ENCODE peak calls at places on chromosomes 12 and 14, in six cellular contexts. One of them, this sample, is unnamed.

GRCh38 chr12:6539276-6540134 is 5.2 kb downstream of the GAPDH start:
- DNase-seq in neural progenitor cell: peak; percentile 41
- DNase-seq in PC-3: peak; percentile 40
- DNase-seq in GM12878: no peak
- DNase-seq in H1: no peak
- DNase-seq in HepG2: no peak
- DNase-seq in this sample: no peak

GRCh38 chr12:104724992-104725585 is 233.0 kb downstream of the SLC41A2 start:
- DNase-seq in neural progenitor cell: no peak
- DNase-seq in PC-3: no peak
- DNase-seq in GM12878: no peak
- DNase-seq in H1: no peak
- DNase-seq in HepG2: no peak
- DNase-seq in this sample: no peak

GRCh38 chr12:122097641-122098364 is 19.2 kb downstream of the MLXIP start:
- DNase-seq in neural progenitor cell: no peak
- DNase-seq in PC-3: peak; percentile 45
- DNase-seq in GM12878: no peak
- DNase-seq in H1: no peak
- DNase-seq in HepG2: peak; percentile 46
- DNase-seq in this sample: no peak

GRCh38 chr12:9707356-9707755 is 25.5 kb downstream of the CLECL1 start:
- DNase-seq in neural progenitor cell: no peak
- DNase-seq in PC-3: no peak
- DNase-seq in GM12878: no peak
- DNase-seq in H1: no peak
- DNase-seq in HepG2: no peak
- DNase-seq in this sample: peak; percentile 20

GRCh38 chr12:2233034-2233433 is 180.2 kb downstream of the CACNA1C start:
- DNase-seq in neural progenitor cell: no peak
- DNase-seq in PC-3: peak; percentile 65
- DNase-seq in GM12878: no peak
- DNase-seq in H1: no peak
- DNase-seq in HepG2: no peak
- DNase-seq in this sample: no peak

GRCh38 chr14:55752580-55753365 is 172.8 kb downstream of the KTN1 start:
- DNase-seq in neural progenitor cell: peak; percentile 64
- DNase-seq in PC-3: peak; percentile 100
- DNase-seq in GM12878: no peak
- DNase-seq in H1: no peak
- DNase-seq in HepG2: no peak
- DNase-seq in this sample: no peak

GRCh38 chr14:65286443-65286842 is 126.1 kb upstream of the FUT8 start:
- DNase-seq in neural progenitor cell: no peak
- DNase-seq in PC-3: peak; percentile 65
- DNase-seq in GM12878: no peak
- DNase-seq in H1: no peak
- DNase-seq in HepG2: peak; percentile 44
- DNase-seq in this sample: peak; percentile 20

GRCh38 chr12:89870413-89871184 is 162.0 kb upstream of the ATP2B1 start:
- DNase-seq in neural progenitor cell: no peak
- DNase-seq in PC-3: no peak
- DNase-seq in GM12878: no peak
- DNase-seq in H1: no peak
- DNase-seq in HepG2: no peak
- DNase-seq in this sample: no peak

GRCh38 chr12:58248599-58248998 is 307.2 kb downstream of the ATP23 start:
- DNase-seq in neural progenitor cell: no peak
- DNase-seq in PC-3: no peak
- DNase-seq in GM12878: no peak
- DNase-seq in H1: no peak
- DNase-seq in HepG2: no peak
- DNase-seq in this sample: no peak

GRCh38 chr12:101823891-101824290 is 6.9 kb downstream of the GNPTAB start:
- DNase-seq in neural progenitor cell: peak; percentile 70
- DNase-seq in PC-3: peak; percentile 64
- DNase-seq in GM12878: no peak
- DNase-seq in H1: no peak
- DNase-seq in HepG2: peak; percentile 21
- DNase-seq in this sample: peak; percentile 91

GRCh38 chr12:10301103-10301502 is 6.6 kb upstream of the KLRD1 start:
- DNase-seq in neural progenitor cell: no peak
- DNase-seq in PC-3: peak; percentile 38
- DNase-seq in GM12878: no peak
- DNase-seq in H1: no peak
- DNase-seq in HepG2: no peak
- DNase-seq in this sample: peak; percentile 40

GRCh38 chr14:63897706-63898105 is 44.9 kb downstream of the SYNE2 start:
- DNase-seq in neural progenitor cell: no peak
- DNase-seq in PC-3: no peak
- DNase-seq in GM12878: no peak
- DNase-seq in H1: no peak
- DNase-seq in HepG2: no peak
- DNase-seq in this sample: no peak

GRCh38 chr14:104304451-104305351 is 166.3 kb downstream of the KIF26A start:
- DNase-seq in neural progenitor cell: no peak
- DNase-seq in PC-3: no peak
- DNase-seq in GM12878: no peak
- DNase-seq in H1: no peak
- DNase-seq in HepG2: no peak
- DNase-seq in this sample: no peak

GRCh38 chr14:104303705-104304425 is 165.5 kb downstream of the KIF26A start:
- DNase-seq in neural progenitor cell: no peak
- DNase-seq in PC-3: no peak
- DNase-seq in GM12878: no peak
- DNase-seq in H1: no peak
- DNase-seq in HepG2: no peak
- DNase-seq in this sample: no peak

GRCh38 chr14:104307246-104307626 is 168.8 kb downstream of the KIF26A start:
- DNase-seq in neural progenitor cell: no peak
- DNase-seq in PC-3: no peak
- DNase-seq in GM12878: no peak
- DNase-seq in H1: no peak
- DNase-seq in HepG2: no peak
- DNase-seq in this sample: no peak

GRCh38 chr14:104306450-104307040 is 168.2 kb downstream of the KIF26A start:
- DNase-seq in neural progenitor cell: no peak
- DNase-seq in PC-3: no peak
- DNase-seq in GM12878: no peak
- DNase-seq in H1: no peak
- DNase-seq in HepG2: no peak
- DNase-seq in this sample: no peak

GRCh38 chr14:104305511-104306449 is 167.4 kb downstream of the KIF26A start:
- DNase-seq in neural progenitor cell: no peak
- DNase-seq in PC-3: no peak
- DNase-seq in GM12878: no peak
- DNase-seq in H1: no peak
- DNase-seq in HepG2: no peak
- DNase-seq in this sample: no peak
- TF ChIP-seq EZH2 in neural progenitor cell: no peak
- TF ChIP-seq EZH2 in PC-3: no peak
- TF ChIP-seq EZH2 in GM12878: no peak
- TF ChIP-seq EZH2 in H1: no peak
- TF ChIP-seq EZH2 in HepG2: no peak
- TF ChIP-seq EZH2 in this sample: no peak

GRCh38 chr12:45337835-45338234 is 121.9 kb downstream of the ANO6 start:
- DNase-seq in neural progenitor cell: no peak
- DNase-seq in PC-3: no peak
- DNase-seq in GM12878: no peak
- DNase-seq in H1: no peak
- DNase-seq in HepG2: no peak
- DNase-seq in this sample: no peak
- H2AFZ ChIP-seq in neural progenitor cell: no peak overlapping the region
- H2AFZ ChIP-seq in PC-3: no peak overlapping the region
- H2AFZ ChIP-seq in GM12878: no peak overlapping the region
- H2AFZ ChIP-seq in H1: no peak overlapping the region
- H2AFZ ChIP-seq in HepG2: no peak overlapping the region
- H2AFZ ChIP-seq in this sample: no peak overlapping the region

GRCh38 chr14:90630407-90630806 is 185.8 kb downstream of the TTC7B start:
- DNase-seq in neural progenitor cell: no peak
- DNase-seq in PC-3: no peak
- DNase-seq in GM12878: no peak
- DNase-seq in H1: no peak
- DNase-seq in HepG2: no peak
- DNase-seq in this sample: no peak
- H3K4me3 ChIP-seq in neural progenitor cell: no peak overlapping the region
- H3K4me3 ChIP-seq in PC-3: no peak overlapping the region
- H3K4me3 ChIP-seq in GM12878: no peak overlapping the region
- H3K4me3 ChIP-seq in H1: no peak overlapping the region
- H3K4me3 ChIP-seq in HepG2: no peak overlapping the region
- H3K4me3 ChIP-seq in this sample: no peak overlapping the region

GRCh38 chr12:45051490-45052105 is 699 bp upstream of the DBX2 start:
- DNase-seq in neural progenitor cell: peak; percentile 9
- DNase-seq in PC-3: peak; percentile 15
- DNase-seq in GM12878: no peak
- DNase-seq in H1: no peak
- DNase-seq in HepG2: no peak
- DNase-seq in this sample: no peak

GRCh38 chr12:45050751-45051489 is at the start of gene DBX2:
- DNase-seq in neural progenitor cell: peak; percentile 72
- DNase-seq in PC-3: no peak
- DNase-seq in GM12878: no peak
- DNase-seq in H1: no peak
- DNase-seq in HepG2: no peak
- DNase-seq in this sample: no peak

GRCh38 chr12:45049912-45050318 is 984 bp downstream of the DBX2 start:
- DNase-seq in neural progenitor cell: peak; percentile 31
- DNase-seq in PC-3: no peak
- DNase-seq in GM12878: no peak
- DNase-seq in H1: no peak
- DNase-seq in HepG2: no peak
- DNase-seq in this sample: no peak

DNA sequence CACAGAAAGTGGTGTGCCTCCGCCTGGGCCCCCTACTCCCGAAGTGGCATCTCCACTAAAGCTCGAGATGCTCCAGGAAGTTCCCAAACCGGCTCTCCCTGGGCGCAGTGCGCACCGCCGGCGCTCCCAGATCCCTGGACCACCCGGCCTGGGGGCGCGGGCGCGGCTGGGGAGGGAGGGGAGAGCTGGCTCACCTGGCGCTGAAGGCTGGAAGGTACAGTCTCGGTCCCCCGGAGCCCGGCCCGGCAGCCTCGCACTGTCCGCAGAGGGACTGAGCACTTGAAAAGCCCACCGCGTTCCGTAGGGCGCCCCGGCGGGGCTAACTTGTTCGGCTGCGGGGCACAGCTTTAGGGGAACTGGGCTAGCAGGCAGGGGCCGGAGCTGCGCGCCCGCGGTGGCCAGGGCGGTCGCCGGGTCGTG is 558 bp downstream of the DBX2 start:
- DNase-seq in neural progenitor cell: peak; percentile 60
- DNase-seq in PC-3: no peak
- DNase-seq in GM12878: no peak
- DNase-seq in H1: no peak
- DNase-seq in HepG2: no peak
- DNase-seq in this sample: no peak
- TF ChIP-seq EZH2 in neural progenitor cell: peak; percentile 87
- TF ChIP-seq EZH2 in PC-3: no peak
- TF ChIP-seq EZH2 in GM12878: no peak
- TF ChIP-seq EZH2 in H1: no peak
- TF ChIP-seq EZH2 in HepG2: no peak
- TF ChIP-seq EZH2 in this sample: no peak

GRCh38 chr14:22283000-22283399 is 306.0 kb downstream of the DAD1 start:
- DNase-seq in neural progenitor cell: no peak
- DNase-seq in PC-3: peak; percentile 50
- DNase-seq in GM12878: no peak
- DNase-seq in H1: no peak
- DNase-seq in HepG2: no peak
- DNase-seq in this sample: no peak

GRCh38 chr14:22276913-22277816 is 311.9 kb downstream of the DAD1 start:
- DNase-seq in neural progenitor cell: peak; percentile 34
- DNase-seq in PC-3: peak; percentile 74
- DNase-seq in GM12878: no peak
- DNase-seq in H1: no peak
- DNase-seq in HepG2: peak; percentile 46
- DNase-seq in this sample: no peak

GRCh38 chr14:22281322-22281977 is 307.6 kb downstream of the DAD1 start:
- DNase-seq in neural progenitor cell: no peak
- DNase-seq in PC-3: no peak
- DNase-seq in GM12878: no peak
- DNase-seq in H1: no peak
- DNase-seq in HepG2: no peak
- DNase-seq in this sample: peak; percentile 12

GRCh38 chr14:22282429-22282828 is 306.6 kb downstream of the DAD1 start:
- DNase-seq in neural progenitor cell: no peak
- DNase-seq in PC-3: no peak
- DNase-seq in GM12878: no peak
- DNase-seq in H1: no peak
- DNase-seq in HepG2: no peak
- DNase-seq in this sample: no peak

DNA sequence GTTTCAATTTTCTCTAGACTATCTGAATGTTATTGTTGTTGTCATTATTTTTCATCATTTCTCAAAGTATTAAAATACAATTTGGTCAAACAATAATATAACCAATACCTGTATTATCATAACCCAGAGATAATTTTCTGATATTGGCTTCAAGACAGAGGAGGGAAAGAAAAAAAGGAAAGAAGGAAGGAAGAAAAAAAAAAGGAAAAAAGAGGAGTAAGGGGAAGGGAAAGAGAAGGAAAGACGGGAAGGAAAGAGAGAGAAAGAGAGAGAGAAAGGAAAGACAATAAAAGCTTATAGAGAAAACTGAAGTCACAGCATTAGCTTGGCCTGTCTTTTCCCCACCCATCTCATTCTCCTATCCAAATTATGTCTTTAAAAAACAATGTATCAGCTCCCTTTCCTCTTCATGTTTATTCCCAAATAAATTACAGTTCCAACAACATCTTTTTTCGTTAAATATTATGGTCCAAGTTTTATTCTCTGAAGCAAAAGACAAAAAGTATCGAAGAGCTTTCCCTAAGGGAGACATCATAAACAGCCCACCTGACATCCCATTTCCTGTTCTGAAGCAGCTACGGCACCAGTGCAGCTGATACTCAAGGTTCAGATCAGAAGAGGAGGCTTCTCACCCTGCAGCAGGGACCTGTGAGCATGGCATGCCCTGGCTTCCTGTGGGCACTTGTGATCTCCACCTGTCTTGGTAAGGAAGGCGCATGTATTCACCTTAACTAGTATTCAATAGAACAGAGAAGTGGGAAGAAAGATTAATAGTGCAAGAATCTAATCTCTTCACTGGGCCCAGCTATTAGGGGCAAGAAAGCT is 308.3 kb downstream of the DAD1 start:
- DNase-seq in neural progenitor cell: no peak
- DNase-seq in PC-3: no peak
- DNase-seq in GM12878: no peak
- DNase-seq in H1: no peak
- DNase-seq in HepG2: no peak
- DNase-seq in this sample: peak; percentile 36
- H2AFZ ChIP-seq in neural progenitor cell: no peak overlapping the region
- H2AFZ ChIP-seq in PC-3: no peak overlapping the region
- H2AFZ ChIP-seq in GM12878: no peak overlapping the region
- H2AFZ ChIP-seq in H1: no peak overlapping the region
- H2AFZ ChIP-seq in HepG2: no peak overlapping the region
- H2AFZ ChIP-seq in this sample: no peak overlapping the region

GRCh38 chr14:76011959-76012802 is 26.6 kb downstream of the IFT43 start:
- DNase-seq in neural progenitor cell: peak; percentile 3
- DNase-seq in PC-3: no peak
- DNase-seq in GM12878: no peak
- DNase-seq in H1: no peak
- DNase-seq in HepG2: no peak
- DNase-seq in this sample: no peak
- H3K4me3 ChIP-seq in neural progenitor cell: no peak overlapping the region
- H3K4me3 ChIP-seq in PC-3: no peak overlapping the region
- H3K4me3 ChIP-seq in GM12878: no peak overlapping the region
- H3K4me3 ChIP-seq in H1: no peak overlapping the region
- H3K4me3 ChIP-seq in HepG2: no peak overlapping the region
- H3K4me3 ChIP-seq in this sample: no peak overlapping the region

GRCh38 chr12:68985174-68985573 is 52.2 kb upstream of the CPM start:
- DNase-seq in neural progenitor cell: no peak
- DNase-seq in PC-3: no peak
- DNase-seq in GM12878: no peak
- DNase-seq in H1: no peak
- DNase-seq in HepG2: no peak
- DNase-seq in this sample: no peak
- TF ChIP-seq EZH2 in neural progenitor cell: no peak
- TF ChIP-seq EZH2 in PC-3: no peak
- TF ChIP-seq EZH2 in GM12878: no peak
- TF ChIP-seq EZH2 in H1: no peak
- TF ChIP-seq EZH2 in HepG2: no peak
- TF ChIP-seq EZH2 in this sample: no peak